ENCODE peak calls at places on chromosome 15, in ten cellular contexts. G is transverse colon, I is right lobe of liver, N is breast epithelium, C is heart left ventricle, W is K562, T is stomach, X is Peyer's patch, D is thyroid gland, H is testis. F is an unnamed sample. For H3K36me3, the result is how much of the 10 kb centered on the place peaks cover.

GRCh38 chr15:30984542-30984941 is 6.9 kb downstream of the MTMR10 start:
- DNase-seq in G (no peak), I (no peak), N (no peak), C (no peak), W (no peak), T (no peak), X (no peak), D (no peak), H (no peak), F (no peak)

GRCh38 chr15:80691575-80691974 is 3.5 kb upstream of the ABHD17C start:
- DNase-seq in G (no peak), I (no peak), N (no peak), C (no peak), W (no peak), T (no peak), X (no peak), D (no peak), H (no peak), F (no peak)

GRCh38 chr15:80679805-80680175 is 15.3 kb upstream of the ABHD17C start:
- DNase-seq in G (peak), I (no peak), N (no peak), C (no peak), W (no peak), T (no peak), X (no peak), D (no peak), H (no peak), F (no peak)

GRCh38 chr15:92845109-92845508 is 55.0 kb upstream of the CHD2 start:
- DNase-seq in G (no peak), I (no peak), N (no peak), C (no peak), W (peak), T (no peak), X (no peak), D (no peak), H (no peak), F (no peak)

GRCh38 chr15:101510212-101511197 is 21.0 kb upstream of the PCSK6 start:
- DNase-seq in G (no peak), I (no peak), N (no peak), C (no peak), W (no peak), T (no peak), X (no peak), D (no peak), H (no peak), F (no peak)

GRCh38 chr15:66758844-66759243 is 56.8 kb downstream of the SMAD6 start:
- DNase-seq in G (no peak), I (no peak), N (no peak), C (no peak), W (no peak), T (no peak), X (no peak), D (no peak), H (no peak), F (no peak)

GRCh38 chr15:84402856-84403608 is 167.5 kb downstream of the GOLGA6L4 start:
- DNase-seq in G (no peak), I (peak), N (no peak), C (no peak), W (no peak), T (no peak), X (peak), D (no peak), H (no peak), F (no peak)

GRCh38 chr15:50945725-50946124 is 37.2 kb downstream of the AP4E1 start:
- DNase-seq in G (no peak), I (no peak), N (no peak), C (no peak), W (no peak), T (no peak), X (no peak), D (no peak), H (no peak), F (no peak)

GRCh38 chr15:98677345-98678059 is 29.2 kb downstream of the IGF1R start:
- DNase-seq in G (no peak), I (no peak), N (no peak), C (no peak), W (no peak), T (no peak), X (no peak), D (no peak), H (no peak), F (no peak)

GRCh38 chr15:25451501-25451900 is 12.7 kb upstream of the UBE3A start:
- DNase-seq in G (no peak), I (no peak), N (no peak), C (no peak), W (no peak), T (no peak), X (no peak), D (no peak), H (no peak), F (no peak)

GRCh38 chr15:61871926-61872522 is 188.2 kb downstream of the VPS13C start:
- DNase-seq in G (no peak), I (no peak), N (no peak), C (no peak), W (peak), T (no peak), X (no peak), D (no peak), H (no peak), F (no peak)

GRCh38 chr15:67096536-67097294 is 31.3 kb downstream of the SMAD3 start:
- DNase-seq in G (no peak), I (no peak), N (no peak), C (no peak), W (no peak), T (no peak), X (no peak), D (no peak), H (no peak), F (no peak)

GRCh38 chr15:92471263-92471662 is 77.6 kb downstream of the ST8SIA2 start:
- DNase-seq in G (no peak), I (no peak), N (no peak), C (no peak), W (no peak), T (no peak), X (no peak), D (no peak), H (no peak), F (no peak)

GRCh38 chr15:79168922-79169322 is 78.3 kb upstream of the RASGRF1 start:
- DNase-seq in G (no peak), I (no peak), N (no peak), C (peak), W (peak), T (no peak), X (no peak), D (peak), H (peak), F (no peak)

GRCh38 chr15:41820791-41821423 is 7.0 kb upstream of the JMJD7 start:
- DNase-seq in G (no peak), I (peak), N (peak), C (no peak), W (no peak), T (peak), X (peak), D (peak), H (no peak), F (no peak)

GRCh38 chr15:71199384-71200351 is 84.4 kb downstream of the THSD4 start:
- DNase-seq in G (no peak), I (no peak), N (no peak), C (no peak), W (no peak), T (no peak), X (no peak), D (no peak), H (no peak), F (no peak)

GRCh38 chr15:93987068-93987467 is 244.3 kb upstream of the MCTP2 start:
- DNase-seq in G (no peak), I (no peak), N (no peak), C (no peak), W (no peak), T (no peak), X (no peak), D (no peak), H (no peak), F (no peak)

GRCh38 chr15:59372352-59373211 is at the start of gene MYO1E:
- DNase-seq in G (peak), I (peak), N (peak), C (peak), W (no peak), T (peak), X (peak), D (peak), H (peak), F (no peak)

GRCh38 chr15:43346305-43346704 is 15.9 kb upstream of the LCMT2 start:
- DNase-seq in G (no peak), I (no peak), N (no peak), C (no peak), W (peak), T (no peak), X (no peak), D (no peak), H (no peak), F (no peak)

GRCh38 chr15:67406257-67406861 is 114.6 kb upstream of the C15orf61 start:
- DNase-seq in G (no peak), I (no peak), N (no peak), C (no peak), W (peak), T (no peak), X (no peak), D (no peak), H (no peak), F (no peak)

GRCh38 chr15:37076543-37076942 is 23.8 kb downstream of the MEIS2 start:
- DNase-seq in G (no peak), I (no peak), N (no peak), C (no peak), W (no peak), T (no peak), X (no peak), D (no peak), H (no peak), F (no peak)

GRCh38 chr15:71920573-71920972 is 110.2 kb downstream of the NR2E3 start:
- DNase-seq in G (no peak), I (no peak), N (no peak), C (no peak), W (no peak), T (no peak), X (no peak), D (no peak), H (no peak), F (no peak)

GRCh38 chr15:34271493-34271892 is 46.7 kb downstream of the EMC4 start:
- DNase-seq in G (no peak), I (no peak), N (no peak), C (no peak), W (no peak), T (no peak), X (no peak), D (no peak), H (no peak), F (no peak)

GRCh38 chr15:78035319-78035718 is 42.2 kb downstream of the TBC1D2B start:
- DNase-seq in G (no peak), I (peak), N (no peak), C (peak), W (no peak), T (peak), X (no peak), D (peak), H (peak), F (no peak)

GRCh38 chr15:66997212-66997611 is 68.2 kb upstream of the SMAD3 start:
- DNase-seq in G (no peak), I (no peak), N (no peak), C (no peak), W (no peak), T (no peak), X (no peak), D (no peak), H (no peak), F (no peak)

DNA sequence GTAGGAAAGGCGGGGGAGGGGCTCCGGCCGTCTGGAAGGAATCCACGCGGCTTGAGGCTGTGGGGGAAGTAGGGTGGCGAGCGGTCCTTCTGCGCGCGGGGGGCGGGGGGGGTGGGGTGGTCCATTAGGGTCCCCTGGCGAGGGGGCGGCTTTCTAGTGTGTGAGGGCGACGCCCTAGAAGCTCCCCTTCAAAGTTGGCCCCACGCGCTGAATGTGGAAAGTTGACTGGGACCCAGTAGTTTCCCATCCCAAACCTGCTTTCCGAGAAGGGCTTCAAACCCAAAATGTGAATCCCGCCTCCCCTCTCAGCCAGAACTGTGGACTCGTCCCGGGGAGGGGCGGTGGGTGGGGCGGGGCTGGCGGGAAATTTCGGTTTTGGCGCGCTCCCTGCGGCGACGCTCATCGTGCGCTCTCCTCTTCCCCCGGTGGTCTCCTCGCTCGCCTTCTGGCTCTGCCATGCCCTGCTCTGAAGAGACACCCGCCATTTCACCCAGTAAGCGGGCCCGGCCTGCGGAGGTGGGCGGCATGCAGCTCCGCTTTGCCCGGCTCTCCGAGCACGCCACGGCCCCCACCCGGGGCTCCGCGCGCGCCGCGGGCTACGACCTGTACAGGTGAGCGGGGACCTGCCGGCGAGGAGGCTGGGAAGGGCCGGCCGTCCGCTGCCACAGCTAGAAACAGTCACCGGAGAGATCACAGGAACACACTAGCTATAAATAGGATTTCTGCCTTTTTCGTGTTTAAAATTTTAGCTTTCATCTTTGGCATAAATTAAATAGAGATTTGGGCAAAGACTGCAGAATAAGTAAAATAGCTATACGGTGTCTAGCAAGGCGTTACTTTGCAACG is 790 bp downstream of the DUT start:
- DNase-seq in G (peak), I (peak), N (peak), C (peak), W (peak), T (peak), X (peak), D (peak), H (peak), F (peak)
- TF ChIP-seq POLR2A in G (no peak), I (no peak), N (no peak), C (no peak), W (peak), T (no peak), X (no peak), D (no peak), H (no peak), F (no peak)

GRCh38 chr15:90749754-90750153 is 32.6 kb downstream of the BLM start:
- DNase-seq in G (no peak), I (no peak), N (no peak), C (no peak), W (no peak), T (no peak), X (no peak), D (no peak), H (no peak), F (no peak)

GRCh38 chr15:90744759-90745402 is 27.7 kb downstream of the BLM start:
- DNase-seq in G (no peak), I (no peak), N (no peak), C (no peak), W (no peak), T (no peak), X (no peak), D (no peak), H (no peak), F (no peak)

GRCh38 chr15:90751300-90751825 is 34.2 kb downstream of the BLM start:
- DNase-seq in G (no peak), I (no peak), N (no peak), C (no peak), W (no peak), T (no peak), X (no peak), D (no peak), H (no peak), F (no peak)

DNA sequence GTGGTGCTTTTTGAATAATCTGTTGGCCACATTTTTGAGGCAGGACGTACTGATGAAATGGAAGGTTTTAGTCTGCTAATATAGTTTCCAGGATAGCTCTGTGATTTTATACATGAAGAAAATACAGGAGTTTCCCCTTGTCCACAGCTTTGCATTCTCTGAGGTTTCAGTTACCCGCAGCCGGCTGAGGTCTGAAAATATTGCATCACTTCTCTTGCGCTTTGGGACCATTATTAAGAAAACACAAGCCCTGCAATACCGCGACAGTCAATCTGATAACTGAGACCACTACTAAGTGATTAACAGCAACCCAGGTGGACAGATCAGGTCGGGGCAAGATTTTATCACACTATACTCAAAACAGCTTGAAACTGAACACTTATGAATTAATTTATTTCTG is 33.0 kb downstream of the BLM start:
- DNase-seq in G (no peak), I (no peak), N (no peak), C (no peak), W (no peak), T (no peak), X (no peak), D (no peak), H (no peak), F (no peak)
- H3K36me3 ChIP-seq in G (under half), I (under half), N (under half), C (under half), W (half or more), T (under half), X (under half), D (under half), H (under half), F (under half)

DNA sequence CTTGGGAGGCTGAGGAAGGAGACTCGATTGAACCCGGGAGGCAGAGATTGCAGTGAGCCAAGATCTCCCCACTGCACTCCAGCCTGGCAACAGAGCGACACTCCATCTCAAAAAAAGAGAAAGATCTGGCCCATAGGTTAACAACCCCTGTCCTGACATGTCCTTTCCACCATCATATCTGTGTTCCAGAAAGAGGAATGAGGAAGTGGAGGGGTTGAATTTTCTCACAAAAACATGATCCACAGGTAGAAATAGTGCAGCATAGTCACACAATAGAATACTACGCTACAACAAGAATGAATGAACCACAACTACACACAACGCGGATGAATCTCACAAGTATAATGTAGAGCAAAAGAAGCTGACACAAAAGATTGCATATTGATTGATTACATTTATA is 4.7 kb upstream of the SLC51B start:
- DNase-seq in G (no peak), I (no peak), N (no peak), C (no peak), W (no peak), T (no peak), X (no peak), D (no peak), H (no peak), F (no peak)
- H3K4me3 ChIP-seq in G (no peak), I (no peak), N (no peak), C (no peak), W (no peak), T (no peak), X (no peak), D (no peak), H (no peak), F (no peak)

GRCh38 chr15:60390231-60390630 is 7.6 kb downstream of the ANXA2 start:
- DNase-seq in G (no peak), I (no peak), N (no peak), C (no peak), W (no peak), T (no peak), X (no peak), D (no peak), H (no peak), F (no peak)

GRCh38 chr15:60390931-60391501 is 6.8 kb downstream of the ANXA2 start:
- DNase-seq in G (peak), I (no peak), N (no peak), C (no peak), W (peak), T (peak), X (peak), D (no peak), H (no peak), F (peak)

GRCh38 chr15:60392601-60392985 is 5.2 kb downstream of the ANXA2 start:
- DNase-seq in G (peak), I (no peak), N (no peak), C (no peak), W (peak), T (no peak), X (no peak), D (no peak), H (no peak), F (no peak)

GRCh38 chr15:60392986-60393811 is 4.6 kb downstream of the ANXA2 start:
- DNase-seq in G (peak), I (peak), N (peak), C (peak), W (peak), T (peak), X (peak), D (peak), H (peak), F (peak)

DNA sequence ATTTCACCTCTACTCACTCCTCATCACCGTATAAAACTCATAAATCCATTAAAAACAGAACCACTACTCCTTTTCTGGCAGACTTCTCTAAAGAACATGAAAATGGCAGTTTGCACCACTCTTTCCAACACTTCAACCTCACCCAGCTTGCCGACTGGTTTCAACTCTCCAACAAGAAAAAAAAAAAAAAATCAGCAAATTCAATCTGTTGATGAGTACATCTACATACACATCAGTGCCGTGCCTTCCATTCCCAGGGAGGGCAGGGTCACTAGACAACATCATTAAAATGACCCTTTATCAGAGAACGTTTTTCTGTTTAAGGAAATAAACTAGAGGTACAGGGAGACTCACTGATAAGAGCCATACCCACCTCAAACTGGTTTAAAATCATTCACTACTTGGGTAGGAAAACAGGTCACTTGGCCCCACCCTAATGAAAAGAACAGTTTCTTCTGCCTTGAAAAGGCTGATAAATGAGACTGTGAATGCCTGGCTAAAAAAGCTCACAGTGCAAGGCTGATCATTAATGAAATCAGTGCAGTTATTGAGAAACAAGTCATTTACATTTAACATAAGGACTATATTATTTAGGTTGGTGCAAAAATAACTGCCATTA is 6.0 kb downstream of the ANXA2 start:
- DNase-seq in G (peak), I (no peak), N (no peak), C (no peak), W (no peak), T (no peak), X (no peak), D (no peak), H (no peak), F (no peak)
- TF ChIP-seq POLR2A in G (no peak), I (peak), N (no peak), C (no peak), W (no peak), T (no peak), X (no peak), D (no peak), H (no peak), F (no peak)

GRCh38 chr15:65460948-65461347 is 38.2 kb upstream of the IGDCC4 start:
- DNase-seq in G (no peak), I (no peak), N (no peak), C (no peak), W (no peak), T (no peak), X (no peak), D (no peak), H (no peak), F (no peak)
- H3K36me3 ChIP-seq in G (under half), I (under half), N (under half), C (half or more), W (half or more), T (half or more), X (half or more), D (half or more), H (under half), F (under half)

GRCh38 chr15:88467073-88467934 is at the start of the genes MRPL46 and MRPS11:
- DNase-seq in G (peak), I (peak), N (peak), C (peak), W (peak), T (peak), X (peak), D (peak), H (peak), F (peak)

GRCh38 chr15:88469321-88469720 is 1.8 kb downstream of the MRPS11 start:
- DNase-seq in G (no peak), I (no peak), N (no peak), C (no peak), W (no peak), T (no peak), X (no peak), D (no peak), H (no peak), F (no peak)

GRCh38 chr15:88463870-88464532 is 3.2 kb downstream of the MRPL46 start:
- DNase-seq in G (no peak), I (no peak), N (no peak), C (no peak), W (no peak), T (no peak), X (no peak), D (no peak), H (no peak), F (no peak)

GRCh38 chr15:88467935-88468528 is 524 bp downstream of the MRPS11 start:
- DNase-seq in G (no peak), I (no peak), N (no peak), C (no peak), W (peak), T (no peak), X (no peak), D (no peak), H (no peak), F (no peak)

GRCh38 chr15:88465633-88466219 is 1.5 kb downstream of the MRPL46 start:
- DNase-seq in G (no peak), I (peak), N (no peak), C (no peak), W (peak), T (no peak), X (no peak), D (no peak), H (no peak), F (no peak)
- H3K4me3 ChIP-seq in G (peak), I (no peak), N (no peak), C (peak), W (peak), T (peak), X (no peak), D (no peak), H (no peak), F (peak)

F was measured in esophagus squamous epithelium.